ENCODE peak calls at places on chromosomes 1 and 21, in six cellular contexts. R is heart right ventricle, D is right lobe of liver, N is hepatocyte, Q is HL-60, G is tibial artery. T is an unnamed sample. For H3K27me3, the result is how much of the 10 kb centered on the place peaks cover.

GRCh38 chr1:16677552-16678423 is 11.0 kb upstream of the RNU1-3 start:
- DNase-seq in G (no peak), R (no peak), D (no peak), N (no peak), Q (peak), T (no peak)

GRCh38 chr21:38683222-38683621 is 122.5 kb upstream of the ETS2 start:
- DNase-seq in N (no peak), G (no peak), R (no peak), Q (no peak), D (no peak), T (no peak)

GRCh38 chr1:190179817-190180216 is 297.8 kb downstream of the BRINP3 start:
- DNase-seq in D (no peak), G (no peak), Q (no peak), R (no peak), N (peak), T (no peak)

GRCh38 chr1:225343618-225344017 is 84.2 kb downstream of the LBR start:
- DNase-seq in R (no peak), N (no peak), D (no peak), Q (no peak), G (no peak), T (no peak)

GRCh38 chr1:83104558-83104957 is 894.4 kb downstream of the TTLL7 start:
- DNase-seq in N (no peak), R (no peak), G (no peak), Q (no peak), D (no peak), T (no peak)

GRCh38 chr1:55827350-55827749 is 612.2 kb upstream of the USP24 start:
- DNase-seq in R (no peak), G (no peak), Q (no peak), D (no peak), N (peak), T (no peak)

GRCh38 chr1:89454845-89455521 is 69.6 kb upstream of the LRRC8B start:
- DNase-seq in D (peak), N (peak), G (no peak), Q (peak), R (no peak), T (no peak)

GRCh38 chr21:42650441-42651421 is 2.7 kb upstream of the PDE9A start:
- DNase-seq in N (no peak), Q (no peak), D (peak), G (no peak), R (no peak), T (peak)

GRCh38 chr1:3370856-3371703 is 83.4 kb upstream of the ARHGEF16 start:
- DNase-seq in R (no peak), D (no peak), G (no peak), Q (no peak), N (no peak), T (no peak)

GRCh38 chr1:164895026-164895907 is 336.3 kb downstream of the PBX1 start:
- DNase-seq in N (no peak), G (no peak), D (no peak), R (peak), Q (no peak), T (peak)

GRCh38 chr1:215114154-215114933 is 31.8 kb downstream of the KCNK2 start:
- DNase-seq in G (no peak), N (no peak), R (no peak), D (no peak), Q (no peak), T (no peak)

GRCh38 chr1:119984771-119985170 is 84.7 kb downstream of the NOTCH2 start:
- DNase-seq in D (no peak), Q (no peak), R (no peak), N (no peak), G (no peak), T (no peak)

GRCh38 chr21:17436626-17437111 is 76.2 kb upstream of the CXADR start:
- DNase-seq in G (no peak), Q (no peak), R (no peak), D (no peak), N (peak), T (no peak)

GRCh38 chr1:233448290-233448689 is 120.8 kb downstream of the MAP3K21 start:
- DNase-seq in N (no peak), D (peak), Q (no peak), R (peak), G (no peak), T (no peak)

GRCh38 chr1:112359961-112360767 is 35.9 kb upstream of the CTTNBP2NL start:
- DNase-seq in G (peak), R (peak), Q (no peak), D (peak), N (peak), T (peak)

GRCh38 chr1:203133969-203134725 is 6.6 kb downstream of the ADORA1 start:
- DNase-seq in D (no peak), G (peak), Q (peak), N (peak), R (no peak), T (no peak)

GRCh38 chr21:39961251-39961650 is 94.0 kb downstream of the PCP4 start:
- DNase-seq in D (no peak), N (no peak), G (no peak), R (no peak), Q (no peak), T (no peak)

GRCh38 chr1:54998677-54999076 is at the start of gene BSND:
- DNase-seq in Q (no peak), D (no peak), R (no peak), N (no peak), G (no peak), T (no peak)

GRCh38 chr1:224205438-224205840 is 22.4 kb downstream of the DEGS1 start:
- DNase-seq in G (no peak), N (peak), D (no peak), Q (peak), R (no peak), T (no peak)

GRCh38 chr1:22018583-22019559 is 17.4 kb downstream of the CELA3A start:
- DNase-seq in R (no peak), D (peak), N (no peak), G (no peak), Q (peak), T (no peak)

GRCh38 chr1:77797991-77798390 is 18.5 kb downstream of the MIGA1 start:
- DNase-seq in G (no peak), D (no peak), R (no peak), N (no peak), Q (no peak), T (no peak)

GRCh38 chr1:168689726-168690602 is 39.0 kb downstream of the DPT start:
- DNase-seq in G (no peak), Q (no peak), D (no peak), N (peak), R (no peak), T (no peak)

DNA sequence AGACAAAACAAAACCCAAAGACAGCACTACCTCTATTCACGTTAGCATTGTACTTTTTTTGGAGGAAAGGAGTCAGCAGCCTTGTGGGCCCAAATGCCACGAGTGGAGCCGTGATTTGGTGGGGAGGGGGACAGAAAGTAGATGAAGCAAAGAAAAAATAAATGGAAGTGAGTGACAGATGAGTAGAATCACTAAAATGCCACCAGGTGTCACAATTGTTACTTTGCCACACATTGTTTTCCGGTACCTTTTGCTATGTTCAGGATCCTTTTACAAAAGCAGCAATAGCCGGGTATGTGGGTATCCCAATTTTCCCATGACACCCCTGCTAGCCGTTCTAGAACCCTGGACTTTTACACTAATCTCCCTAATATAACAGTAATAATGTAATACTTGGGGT is 85.0 kb upstream of the AK4 start:
- DNase-seq in Q (no peak), N (no peak), R (no peak), D (no peak), G (no peak), T (no peak)
- TF ChIP-seq CTCF in Q (no peak), N (peak), R (no peak), D (peak), G (no peak), T (peak)

GRCh38 chr1:99647460-99647859 is 1.5 kb downstream of the PALMD start:
- DNase-seq in D (no peak), G (no peak), Q (no peak), N (no peak), R (no peak), T (no peak)
- H3K27ac ChIP-seq in D (peak), G (no peak), Q (no peak), N (peak), R (peak), T (peak)

DNA sequence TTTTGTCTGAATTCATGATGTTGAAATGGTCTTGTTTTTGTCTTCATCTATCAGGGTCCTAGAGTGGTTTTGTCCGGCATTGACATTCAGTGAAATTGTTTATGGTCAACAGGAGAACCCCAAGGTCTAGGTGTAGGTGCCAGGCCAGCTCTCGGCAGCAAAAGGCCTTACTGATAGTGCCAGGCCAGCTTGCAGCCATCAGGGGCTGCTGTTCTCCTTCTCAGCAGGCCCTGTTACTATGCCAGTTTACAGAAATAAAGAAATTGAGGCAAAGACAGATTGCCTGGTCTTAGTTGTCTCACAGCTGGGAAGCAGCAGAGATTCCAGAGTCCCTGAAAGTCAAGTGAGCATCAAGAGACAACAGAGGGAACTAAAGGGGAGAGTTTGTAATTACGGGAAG is 12.0 kb downstream of the HMGB4 start:
- DNase-seq in Q (no peak), D (no peak), G (no peak), N (no peak), R (no peak), T (no peak)
- H3K27me3 ChIP-seq in Q (under half), D (under half), G (under half), N (under half), R (under half), T (half or more)

DNA sequence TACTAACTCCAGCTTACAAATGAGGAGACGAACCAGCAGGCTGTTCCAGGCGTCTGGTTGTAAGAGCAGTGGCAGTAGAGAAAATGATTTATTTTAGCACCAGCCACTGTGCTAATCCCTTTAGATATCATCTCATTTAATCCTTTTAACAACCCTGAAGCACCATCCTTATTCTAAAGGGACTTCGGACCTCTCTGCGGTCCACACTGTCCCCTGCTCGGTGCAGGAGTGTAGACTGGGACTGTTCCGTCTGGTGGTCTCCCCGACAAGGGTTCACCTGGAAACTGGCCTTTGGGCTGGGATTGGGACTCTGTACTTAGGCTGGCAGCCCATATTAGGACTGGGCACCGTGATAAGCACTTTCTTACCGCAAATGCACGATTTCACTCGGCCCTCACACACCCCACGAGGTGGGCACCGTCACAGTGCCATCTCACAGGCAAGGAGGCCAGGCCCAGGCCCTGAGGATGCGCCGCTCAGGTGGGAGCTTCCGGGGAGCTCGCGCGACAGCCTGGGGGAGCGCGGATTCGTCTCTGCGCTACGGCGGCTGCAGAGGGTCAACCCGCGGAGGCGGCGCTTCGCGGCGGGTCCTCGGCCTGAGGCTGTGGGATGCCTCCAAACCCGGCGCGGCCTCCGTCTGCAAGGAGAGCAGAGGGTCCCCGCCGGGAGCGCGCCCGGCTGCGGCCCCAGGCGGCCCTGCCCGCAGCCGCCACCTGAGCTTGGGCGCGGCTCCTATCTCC is 45.2 kb downstream of the ATP1A1 start:
- DNase-seq in D (peak), Q (peak), G (peak), N (peak), R (peak), T (peak)
- TF ChIP-seq CTCF in D (no peak), Q (no peak), G (no peak), N (no peak), R (no peak), T (no peak)

DNA sequence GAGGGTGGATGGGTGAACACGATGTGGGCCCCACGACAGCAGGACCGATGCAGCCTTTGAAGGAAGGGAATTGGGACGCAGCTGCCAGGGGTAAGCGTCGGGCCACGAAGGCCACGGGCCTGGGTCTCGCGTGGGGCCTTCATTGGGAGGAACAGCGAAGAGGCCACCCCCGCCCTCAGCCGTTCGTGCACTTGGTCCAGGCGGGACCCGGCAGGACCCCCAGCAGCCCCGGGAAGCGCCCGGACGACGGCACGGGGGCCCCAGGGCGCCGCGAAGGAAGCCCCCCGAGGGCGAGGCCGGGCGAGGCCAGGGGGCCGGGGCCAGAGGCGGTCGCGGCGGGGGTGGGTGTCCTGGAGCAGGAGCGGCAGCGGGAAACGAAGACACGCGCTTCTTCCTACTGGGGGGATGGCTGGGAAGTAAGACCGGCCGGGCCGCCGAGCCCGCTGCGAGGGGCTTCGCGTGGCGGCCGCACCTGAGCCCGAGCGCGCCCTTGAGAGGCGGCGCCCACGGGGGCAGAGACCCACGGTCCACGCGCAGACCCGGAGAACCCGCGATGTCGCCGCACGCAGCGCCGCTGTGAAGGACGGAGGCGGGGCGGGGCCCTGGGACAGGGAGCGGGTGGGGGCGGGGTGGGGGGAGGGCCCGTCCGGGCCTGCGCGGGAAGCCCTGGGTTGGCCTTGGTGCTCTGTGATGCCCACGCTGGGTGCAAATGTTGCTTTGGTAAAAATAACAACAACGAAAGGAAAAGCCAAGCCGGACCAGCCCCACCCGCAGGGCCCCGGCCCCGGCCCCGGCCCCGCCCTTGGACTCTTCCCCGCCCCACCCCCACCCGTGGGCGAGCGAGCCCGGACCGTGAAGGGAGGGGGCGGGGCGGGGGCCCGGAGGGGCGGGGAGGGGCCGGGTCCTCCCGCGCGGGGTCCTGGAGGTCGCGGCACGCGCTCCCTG is 56.0 kb upstream of the ADARB1 start:
- DNase-seq in G (peak), R (peak), N (peak), Q (no peak), D (peak), T (peak)
- H3K27ac ChIP-seq in G (peak), R (no peak), N (no peak), Q (no peak), D (no peak), T (peak)

T was measured in left ventricle myocardium inferior.